ENCODE peak calls at places on chromosomes 4 and X, in four cellular contexts. One of them, this sample, is unnamed.
A peak's percentile ranks its signal among the peaks of the same experiment; 100 is the strongest.

GRCh38 chr4:13866881-13867280 is 239.4 kb upstream of the BOD1L1 start:
- DNase-seq in activated CD4-positive, alpha-beta T cell treated with anti-CD3 and anti-CD28 coated beads for 48 hours: no peak
- DNase-seq in NCI-H748 treated with DMSO at 0.1 percent for 48 hours: no peak
- DNase-seq in globus pallidus: no peak
- DNase-seq in this sample: no peak

GRCh38 chr4:82797048-82797590 is 1.5 kb downstream of the SCD5 start:
- DNase-seq in activated CD4-positive, alpha-beta T cell treated with anti-CD3 and anti-CD28 coated beads for 48 hours: no peak
- DNase-seq in NCI-H748 treated with DMSO at 0.1 percent for 48 hours: no peak
- DNase-seq in globus pallidus: peak; percentile 68
- DNase-seq in this sample: no peak

GRCh38 chrX:118839334-118839958 is 15.8 kb downstream of the ZCCHC12 start:
- DNase-seq in NCI-H748 treated with DMSO at 0.1 percent for 48 hours: peak; percentile 44
- DNase-seq in activated CD4-positive, alpha-beta T cell treated with anti-CD3 and anti-CD28 coated beads for 48 hours: peak; percentile 76
- DNase-seq in globus pallidus: peak; percentile 73
- DNase-seq in this sample: peak; percentile 57

GRCh38 chrX:119887721-119888425 is 7.8 kb upstream of the AKAP14 start:
- DNase-seq in NCI-H748 treated with DMSO at 0.1 percent for 48 hours: peak; percentile 12
- DNase-seq in activated CD4-positive, alpha-beta T cell treated with anti-CD3 and anti-CD28 coated beads for 48 hours: peak; percentile 76
- DNase-seq in globus pallidus: peak; percentile 20
- DNase-seq in this sample: peak; percentile 72

GRCh38 chr4:67071641-67072040 is 473.7 kb downstream of the CENPC start:
- DNase-seq in NCI-H748 treated with DMSO at 0.1 percent for 48 hours: no peak
- DNase-seq in globus pallidus: no peak
- DNase-seq in activated CD4-positive, alpha-beta T cell treated with anti-CD3 and anti-CD28 coated beads for 48 hours: no peak
- DNase-seq in this sample: no peak

GRCh38 chr4:170374770-170375169 is 285.0 kb upstream of the AADAT start:
- DNase-seq in globus pallidus: no peak
- DNase-seq in activated CD4-positive, alpha-beta T cell treated with anti-CD3 and anti-CD28 coated beads for 48 hours: peak; percentile 6
- DNase-seq in NCI-H748 treated with DMSO at 0.1 percent for 48 hours: no peak
- DNase-seq in this sample: peak; percentile 49

GRCh38 chr4:169179609-169180526 is 90.9 kb downstream of the SH3RF1 start:
- DNase-seq in NCI-H748 treated with DMSO at 0.1 percent for 48 hours: peak; percentile 46
- DNase-seq in activated CD4-positive, alpha-beta T cell treated with anti-CD3 and anti-CD28 coated beads for 48 hours: no peak
- DNase-seq in globus pallidus: peak; percentile 42
- DNase-seq in this sample: no peak

GRCh38 chr4:33133723-33134122 is 2413.6 kb downstream of the PCDH7 start:
- DNase-seq in globus pallidus: no peak
- DNase-seq in NCI-H748 treated with DMSO at 0.1 percent for 48 hours: no peak
- DNase-seq in activated CD4-positive, alpha-beta T cell treated with anti-CD3 and anti-CD28 coated beads for 48 hours: no peak
- DNase-seq in this sample: no peak

GRCh38 chr4:147828361-147828760 is 96.5 kb downstream of the ARHGAP10 start:
- DNase-seq in globus pallidus: no peak
- DNase-seq in NCI-H748 treated with DMSO at 0.1 percent for 48 hours: no peak
- DNase-seq in activated CD4-positive, alpha-beta T cell treated with anti-CD3 and anti-CD28 coated beads for 48 hours: no peak
- DNase-seq in this sample: no peak

GRCh38 chr4:13601060-13601459 is 26.5 kb downstream of the BOD1L1 start:
- DNase-seq in NCI-H748 treated with DMSO at 0.1 percent for 48 hours: no peak
- DNase-seq in globus pallidus: peak; percentile 50
- DNase-seq in activated CD4-positive, alpha-beta T cell treated with anti-CD3 and anti-CD28 coated beads for 48 hours: no peak
- DNase-seq in this sample: no peak

GRCh38 chrX:13843150-13843721 is 26.3 kb upstream of the GPM6B start:
- DNase-seq in NCI-H748 treated with DMSO at 0.1 percent for 48 hours: no peak
- DNase-seq in activated CD4-positive, alpha-beta T cell treated with anti-CD3 and anti-CD28 coated beads for 48 hours: no peak
- DNase-seq in globus pallidus: no peak
- DNase-seq in this sample: no peak

This sample was measured in erythroblast.